ENCODE peak calls at places on chromosomes 3 and 15, in four cellular contexts. B is upper lobe of left lung, F is psoas muscle, E is uterus. P is an unnamed sample.
A peak's percentile ranks its signal among the peaks of the same experiment; 100 is the strongest.

GRCh38 chr15:81018197-81018596 is 17.5 kb downstream of the TLNRD1 start:
- DNase-seq in B (no peak), F (no peak), E (no peak), P (no peak)

GRCh38 chr3:193665370-193665989 is 72.5 kb downstream of the OPA1 start:
- DNase-seq in B (no peak), F (no peak), E (no peak), P (peak; percentile 55)

GRCh38 chr3:137762674-137763593 is 1.2 kb upstream of the SOX14 start:
- DNase-seq in B (no peak), F (no peak), E (no peak), P (no peak)

GRCh38 chr15:77018796-77019475 is 24.0 kb downstream of the PSTPIP1 start:
- DNase-seq in B (no peak), F (peak; percentile 4), E (no peak), P (no peak)

GRCh38 chr3:134065836-134066538 is 36.3 kb upstream of the SLCO2A1 start:
- DNase-seq in B (no peak), F (no peak), E (no peak), P (no peak)

GRCh38 chr15:60423540-60423939 is 25.8 kb upstream of the ANXA2 start:
- DNase-seq in B (peak; percentile 30), F (no peak), E (no peak), P (peak; percentile 90)

GRCh38 chr3:41424543-41425300 is 225.4 kb downstream of the CTNNB1 start:
- DNase-seq in B (no peak), F (no peak), E (no peak), P (peak; percentile 4)

GRCh38 chr3:102053375-102053989 is 204.2 kb downstream of the NFKBIZ start:
- DNase-seq in B (no peak), F (no peak), E (no peak), P (peak; percentile 96)

GRCh38 chr3:96430019-96430541 is 384.3 kb upstream of the EPHA6 start:
- DNase-seq in B (no peak), F (no peak), E (no peak), P (peak; percentile 15)

GRCh38 chr3:13705702-13706280 is 156.9 kb downstream of the FBLN2 start:
- DNase-seq in B (peak; percentile 3), F (no peak), E (peak; percentile 1), P (no peak)

GRCh38 chr15:99427210-99427609 is 138.6 kb upstream of the MEF2A start:
- DNase-seq in B (no peak), F (no peak), E (no peak), P (no peak)

GRCh38 chr15:32844118-32844711 is 126.4 kb downstream of the GREM1 start:
- DNase-seq in B (no peak), F (no peak), E (no peak), P (peak; percentile 51)

GRCh38 chr3:16236856-16237393 is 27.8 kb downstream of the DPH3 start:
- DNase-seq in B (no peak), F (no peak), E (no peak), P (no peak)

GRCh38 chr3:56998081-56998529 is 62.4 kb upstream of the SPATA12 start:
- DNase-seq in B (no peak), F (no peak), E (no peak), P (no peak)

GRCh38 chr3:74613566-74613965 is 893 bp downstream of the CNTN3 start:
- DNase-seq in B (peak; percentile 21), F (no peak), E (no peak), P (no peak)

GRCh38 chr3:133989931-133990702 is 39.6 kb downstream of the SLCO2A1 start:
- DNase-seq in B (no peak), F (no peak), E (no peak), P (no peak)

GRCh38 chr15:101497484-101498034 is 8.1 kb upstream of the PCSK6 start:
- DNase-seq in B (no peak), F (no peak), E (no peak), P (no peak)

GRCh38 chr15:64634576-64635485 is 140.6 kb downstream of the RBPMS2 start:
- DNase-seq in B (no peak), F (no peak), E (no peak), P (peak; percentile 28)

GRCh38 chr3:176807938-176808337 is 389.3 kb downstream of the TBL1XR1 start:
- DNase-seq in B (no peak), F (no peak), E (no peak), P (no peak)

GRCh38 chr15:28892789-28893610 is 7.2 kb downstream of the APBA2 start:
- DNase-seq in B (no peak), F (no peak), E (no peak), P (no peak)

GRCh38 chr3:106333911-106334618 is 465.3 kb upstream of the CBLB start:
- DNase-seq in B (no peak), F (no peak), E (no peak), P (peak; percentile 92)

GRCh38 chr15:36359286-36359685 is 220.1 kb upstream of the CDIN1 start:
- DNase-seq in B (no peak), F (no peak), E (no peak), P (no peak)

GRCh38 chr15:69090197-69090948 is 70.1 kb upstream of the GLCE start:
- DNase-seq in B (no peak), F (no peak), E (no peak), P (no peak)

GRCh38 chr3:47424434-47425382 is 43.9 kb downstream of the PTPN23 start:
- DNase-seq in B (no peak), F (no peak), E (no peak), P (no peak)

GRCh38 chr3:106198828-106199194 is 330.0 kb upstream of the CBLB start:
- DNase-seq in B (no peak), F (no peak), E (no peak), P (no peak)

GRCh38 chr15:39908186-39908585 is 11.9 kb downstream of the GPR176 start:
- DNase-seq in B (no peak), F (no peak), E (no peak), P (peak; percentile 91)

GRCh38 chr3:133924041-133924440 is 28.4 kb upstream of the RAB6B start:
- DNase-seq in B (no peak), F (no peak), E (no peak), P (no peak)

GRCh38 chr3:14455571-14456317 is 53.3 kb downstream of the SLC6A6 start:
- DNase-seq in B (no peak), F (no peak), E (peak; percentile 52), P (no peak)

GRCh38 chr3:52204337-52205073 is 6.5 kb downstream of the ALAS1 start:
- DNase-seq in B (no peak), F (no peak), E (no peak), P (peak; percentile 95)

GRCh38 chr15:62067448-62068044 is 769 bp downstream of the C2CD4A start:
- DNase-seq in B (peak; percentile 22), F (peak; percentile 20), E (peak; percentile 19), P (no peak)

GRCh38 chr15:48391950-48392349 is 60.7 kb downstream of the DUT start:
- DNase-seq in B (no peak), F (no peak), E (no peak), P (no peak)

GRCh38 chr3:76044601-76045600 is 259.6 kb upstream of the ZNF717 start:
- DNase-seq in B (peak; percentile 28), F (no peak), E (no peak), P (peak; percentile 43)

GRCh38 chr3:173660645-173661299 is 263.2 kb downstream of the NLGN1 start:
- DNase-seq in B (no peak), F (no peak), E (no peak), P (peak; percentile 26)

GRCh38 chr3:181488536-181488935 is 223.2 kb upstream of the SOX2 start:
- DNase-seq in B (no peak), F (no peak), E (no peak), P (no peak)

GRCh38 chr15:73081321-73081958 is 29.2 kb downstream of the NEO1 start:
- DNase-seq in B (no peak), F (peak; percentile 8), E (peak; percentile 34), P (peak; percentile 69)

DNA sequence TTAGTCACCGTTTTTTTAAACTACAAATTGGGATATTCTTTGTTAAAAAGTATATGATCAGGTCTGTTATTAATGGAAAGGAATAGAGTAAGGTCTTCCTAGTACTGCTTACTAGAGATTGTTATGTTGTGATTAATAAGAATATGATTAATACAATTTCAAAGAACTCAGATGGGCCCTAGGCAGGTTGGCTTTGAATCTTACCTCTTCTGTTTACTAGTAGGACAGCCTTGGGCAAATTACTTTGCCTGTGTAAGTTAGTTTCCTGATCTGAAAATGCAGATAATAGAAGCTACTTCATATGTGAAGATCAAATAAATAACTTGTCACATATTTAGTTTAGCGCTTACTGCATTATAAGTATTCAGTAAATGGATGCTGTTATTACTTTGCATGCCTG is 6.9 kb downstream of the GFM1 start:
- DNase-seq in B (no peak), F (no peak), E (no peak), P (no peak)
- H3K36me3 ChIP-seq in B (peaks cover 30% of the 10 kb centered on the region), F (peaks cover 96% of the 10 kb centered on the region), E (no peaks in the 10 kb centered on the region), P (no peaks in the 10 kb centered on the region)

GRCh38 chr3:49173116-49173791 is 1.9 kb downstream of the KLHDC8B start:
- DNase-seq in B (peak; percentile 28), F (peak; percentile 42), E (peak; percentile 59), P (no peak)

GRCh38 chr3:49171775-49172500 is 540 bp downstream of the KLHDC8B start:
- DNase-seq in B (no peak), F (no peak), E (no peak), P (no peak)

GRCh38 chr3:49170744-49171118 is 667 bp upstream of the KLHDC8B start:
- DNase-seq in B (no peak), F (no peak), E (no peak), P (no peak)

GRCh38 chr3:49172616-49173041 is 1.2 kb downstream of the KLHDC8B start:
- DNase-seq in B (no peak), F (no peak), E (no peak), P (no peak)

GRCh38 chr3:49171119-49171774 is at the start of gene KLHDC8B:
- DNase-seq in B (peak; percentile 88), F (peak; percentile 90), E (peak; percentile 88), P (peak; percentile 49)
- TF ChIP-seq CTCF in B (peak; percentile 97), F (peak; percentile 97), E (peak; percentile 93), P (peak; percentile 94)

DNA sequence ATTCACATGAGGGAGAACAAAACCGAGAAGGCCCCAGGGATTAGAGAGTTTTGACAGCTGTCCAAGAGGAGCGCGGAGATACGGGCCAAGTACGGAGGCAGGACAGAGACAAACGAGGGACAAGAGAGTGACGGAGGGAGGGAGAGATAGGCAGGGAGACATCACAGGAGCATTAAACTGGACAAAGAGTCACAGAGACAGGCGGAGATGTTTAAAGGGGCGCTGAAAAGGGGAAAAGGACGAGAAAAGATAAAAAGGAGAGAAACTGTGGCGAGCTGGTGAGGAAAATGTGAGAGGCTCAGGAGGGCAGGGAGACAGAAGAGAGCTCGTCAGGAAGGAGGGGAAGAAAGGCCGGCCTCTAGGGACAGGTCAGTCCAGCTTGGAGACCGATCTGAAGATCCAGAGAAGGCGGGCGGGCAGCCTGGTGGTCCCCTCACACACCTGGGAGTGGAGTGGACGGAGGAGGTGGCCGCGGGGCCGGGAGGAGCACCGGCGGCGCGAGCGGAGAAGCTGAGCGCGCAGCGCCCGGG is 40.5 kb upstream of the ROPN1 start:
- DNase-seq in B (no peak), F (peak; percentile 45), E (peak; percentile 68), P (no peak)
- H3K4me3 ChIP-seq in B (peak overlapping the region; percentile 70), F (peak overlapping the region; percentile 87), E (peak overlapping the region; percentile 58), P (peak overlapping the region; percentile 40)

DNA sequence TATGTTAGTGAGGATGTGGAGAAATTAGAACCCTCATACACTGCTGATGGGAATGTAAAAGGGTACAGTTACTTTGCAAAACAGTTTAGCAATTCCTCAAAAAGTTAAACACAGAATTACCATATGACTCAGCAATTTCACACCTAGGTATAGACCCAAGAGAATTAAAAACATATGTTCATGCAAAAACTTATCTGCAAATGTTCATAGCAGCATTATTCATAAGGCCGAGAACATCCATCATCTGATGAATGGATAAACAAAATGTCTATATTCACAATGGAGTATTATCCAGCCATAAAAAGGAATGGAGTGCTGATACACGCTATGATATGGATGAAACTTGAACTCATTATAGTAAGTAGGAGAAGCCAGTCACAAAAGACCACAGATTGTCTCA is 10.3 kb downstream of the SEC13 start:
- DNase-seq in B (no peak), F (no peak), E (no peak), P (no peak)
- H3K36me3 ChIP-seq in B (peaks cover 87% of the 10 kb centered on the region), F (peaks cover 96% of the 10 kb centered on the region), E (no peaks in the 10 kb centered on the region), P (peaks cover 31% of the 10 kb centered on the region)